ENCODE peak calls at places on chromosome 22, in five cellular contexts. H, J, M, L and R are unnamed samples.

GRCh38 chr22:34294986-34295385 is 374.7 kb upstream of the LARGE1 start:
- DNase-seq in M (no peak), L (no peak), J (no peak), H (no peak), R (no peak)

GRCh38 chr22:46090631-46091201 is 59.6 kb upstream of the PPARA start:
- DNase-seq in L (peak; percentile 68), H (peak; percentile 37), J (no peak), M (no peak), R (no peak)

GRCh38 chr22:30695351-30695762 is 683 bp downstream of the OSBP2 start:
- DNase-seq in H (peak; percentile 16), J (no peak), L (no peak), M (no peak), R (peak; percentile 63)

GRCh38 chr22:42764895-42765363 is 44.3 kb upstream of the A4GALT start:
- DNase-seq in H (no peak), M (no peak), J (no peak), L (no peak), R (no peak)

GRCh38 chr22:23215294-23216204 is 35.2 kb downstream of the BCR start:
- DNase-seq in J (no peak), M (no peak), H (no peak), L (no peak), R (no peak)

GRCh38 chr22:42320463-42321416 is 50.3 kb upstream of the TCF20 start:
- DNase-seq in M (no peak), J (no peak), L (no peak), H (no peak), R (no peak)

GRCh38 chr22:36856121-36856791 is 4.5 kb upstream of the NCF4 start:
- DNase-seq in M (peak; percentile 99), H (peak; percentile 91), L (peak; percentile 90), J (peak; percentile 16), R (peak; percentile 77)

GRCh38 chr22:49509016-49509415 is 318.7 kb downstream of the BRD1 start:
- DNase-seq in J (no peak), H (no peak), M (no peak), L (no peak), R (no peak)

GRCh38 chr22:39244496-39245129 is at the start of gene PDGFB:
- DNase-seq in H (no peak), L (peak; percentile 84), M (no peak), J (no peak), R (no peak)

GRCh38 chr22:20438678-20439492 is 1.3 kb upstream of the SCARF2 start:
- DNase-seq in L (no peak), M (no peak), J (no peak), H (no peak), R (no peak)

GRCh38 chr22:31901388-31902137 is 42.8 kb upstream of the YWHAH start:
- DNase-seq in L (no peak), H (no peak), M (no peak), J (no peak), R (no peak)

GRCh38 chr22:48404004-48404403 is 1423.7 kb downstream of the BRD1 start:
- DNase-seq in M (no peak), J (no peak), H (no peak), L (no peak), R (no peak)